ENCODE peak calls at places on chromosome 13, in six cellular contexts. J is HCT116; K is ascending aorta; M is naive thymus-derived CD4-positive, alpha-beta T cell; S is thoracic aorta; I is psoas muscle. N is an unnamed sample. For H3K36me3 and H3K9me3, the result is how much of the 10 kb centered on the place peaks cover.

GRCh38 chr13:34805347-34805746 is 136.7 kb upstream of the NBEA start:
- DNase-seq in K (no peak), S (no peak), J (no peak), I (no peak), M (no peak), N (no peak)

GRCh38 chr13:61960981-61961380 is 545.3 kb upstream of the PCDH20 start:
- DNase-seq in M (no peak), I (no peak), K (no peak), J (no peak), S (no peak), N (no peak)

GRCh38 chr13:109764045-109764444 is 22.3 kb downstream of the IRS2 start:
- DNase-seq in I (no peak), M (no peak), S (no peak), J (no peak), K (no peak), N (peak)

GRCh38 chr13:21079761-21080730 is 18.7 kb upstream of the LATS2 start:
- DNase-seq in S (no peak), J (no peak), K (no peak), M (no peak), I (no peak), N (peak)

GRCh38 chr13:88754141-88754540 is 1083.0 kb downstream of the SLITRK5 start:
- DNase-seq in M (no peak), I (no peak), J (no peak), K (no peak), S (no peak), N (no peak)

GRCh38 chr13:45184693-45185092 is 16.2 kb downstream of the KCTD4 start:
- DNase-seq in J (no peak), S (no peak), I (no peak), M (no peak), K (no peak), N (no peak)

GRCh38 chr13:92948034-92948433 is 278.6 kb upstream of the GPC6 start:
- DNase-seq in M (no peak), J (no peak), S (no peak), K (no peak), I (no peak), N (no peak)

GRCh38 chr13:36918246-36919060 is 1.6 kb downstream of the SMAD9 start:
- DNase-seq in M (no peak), K (no peak), J (no peak), I (no peak), S (no peak), N (no peak)

GRCh38 chr13:44969858-44970484 is 19.3 kb downstream of the NUFIP1 start:
- DNase-seq in K (no peak), I (no peak), S (no peak), M (peak), J (peak), N (no peak)

GRCh38 chr13:51729853-51730553 is 74.0 kb downstream of the DHRS12 start:
- DNase-seq in I (peak), S (peak), M (no peak), J (no peak), K (peak), N (peak)

GRCh38 chr13:27770809-27771208 is 21.5 kb upstream of the GSX1 start:
- DNase-seq in J (peak), M (no peak), I (no peak), K (no peak), S (no peak), N (no peak)

GRCh38 chr13:22014469-22014868 is 343.6 kb downstream of the FGF9 start:
- DNase-seq in J (no peak), M (no peak), S (no peak), K (no peak), I (no peak), N (no peak)

GRCh38 chr13:28611654-28612131 is 47.2 kb upstream of the POMP start:
- DNase-seq in J (no peak), K (no peak), I (no peak), M (peak), S (no peak), N (no peak)

GRCh38 chr13:41547253-41548000 is 90.1 kb downstream of the RGCC start:
- DNase-seq in S (no peak), J (no peak), K (no peak), M (no peak), I (peak), N (no peak)

GRCh38 chr13:103810026-103810425 is 743.8 kb upstream of the SLC10A2 start:
- DNase-seq in K (no peak), J (no peak), M (no peak), I (no peak), S (no peak), N (no peak)

GRCh38 chr13:65112123-65113075 is 2117.7 kb downstream of the PCDH9 start:
- DNase-seq in S (no peak), K (no peak), M (no peak), J (no peak), I (no peak), N (no peak)

GRCh38 chr13:101512650-101513049 is 60.2 kb downstream of the ITGBL1 start:
- DNase-seq in K (no peak), S (no peak), M (no peak), I (no peak), J (no peak), N (no peak)

GRCh38 chr13:39317284-39317683 is 279.0 kb downstream of the NHLRC3 start:
- DNase-seq in I (peak), S (no peak), J (no peak), M (no peak), K (no peak), N (no peak)

GRCh38 chr13:20968745-20969144 is 66.2 kb upstream of the XPO4 start:
- DNase-seq in J (no peak), I (no peak), M (no peak), K (no peak), S (no peak), N (no peak)

GRCh38 chr13:73984949-73985691 is 149.1 kb downstream of the KLF12 start:
- DNase-seq in K (no peak), I (no peak), S (no peak), M (peak), J (no peak), N (no peak)

GRCh38 chr13:37473035-37473434 is 125.5 kb downstream of the POSTN start:
- DNase-seq in K (no peak), S (no peak), M (no peak), I (no peak), J (no peak), N (no peak)

GRCh38 chr13:40613192-40613818 is 53.1 kb downstream of the FOXO1 start:
- DNase-seq in S (no peak), I (no peak), K (no peak), J (no peak), M (peak), N (no peak)

GRCh38 chr13:76972430-76972829 is 19.5 kb upstream of the CLN5 start:
- DNase-seq in K (no peak), J (no peak), S (no peak), M (no peak), I (no peak), N (no peak)
- H3K4me3 ChIP-seq in K (no peak), J (no peak), S (no peak), M (no peak), I (no peak), N (no peak)

DNA sequence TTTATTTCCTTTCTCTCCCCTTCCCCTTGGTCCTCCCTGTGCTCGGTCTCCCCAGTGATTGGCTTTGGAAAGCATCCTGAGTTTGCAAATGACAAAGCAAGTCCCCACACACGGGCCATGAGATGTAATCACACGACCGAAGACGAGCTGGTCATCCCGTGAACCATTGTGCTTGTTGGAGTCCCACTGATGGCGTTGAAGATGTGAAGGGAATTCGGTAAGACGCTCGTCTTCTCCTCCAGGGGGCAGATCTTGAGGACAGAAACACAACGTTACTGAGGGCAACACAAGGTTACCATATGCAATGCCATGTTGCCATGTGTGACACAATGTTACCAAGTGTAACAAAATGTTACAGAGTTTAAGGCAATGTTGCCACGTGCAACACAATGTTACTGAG is 42.0 kb upstream of the SLC15A1 start:
- DNase-seq in M (no peak), I (no peak), S (no peak), J (no peak), K (no peak), N (no peak)
- H3K36me3 ChIP-seq in M (under half), I (under half), S (under half), J (under half), K (under half), N (under half)

GRCh38 chr13:48070942-48071341 is 24.0 kb downstream of the MED4 start:
- DNase-seq in I (no peak), M (no peak), J (no peak), K (no peak), S (no peak), N (no peak)

GRCh38 chr13:48072787-48073186 is 22.1 kb downstream of the MED4 start:
- DNase-seq in S (no peak), M (no peak), K (no peak), J (no peak), I (no peak), N (no peak)

GRCh38 chr13:48074006-48074405 is 20.9 kb downstream of the MED4 start:
- DNase-seq in K (no peak), S (no peak), J (no peak), I (no peak), M (no peak), N (no peak)

GRCh38 chr13:48069573-48069972 is 25.3 kb downstream of the MED4 start:
- DNase-seq in I (no peak), J (no peak), S (no peak), K (no peak), M (no peak), N (no peak)

DNA sequence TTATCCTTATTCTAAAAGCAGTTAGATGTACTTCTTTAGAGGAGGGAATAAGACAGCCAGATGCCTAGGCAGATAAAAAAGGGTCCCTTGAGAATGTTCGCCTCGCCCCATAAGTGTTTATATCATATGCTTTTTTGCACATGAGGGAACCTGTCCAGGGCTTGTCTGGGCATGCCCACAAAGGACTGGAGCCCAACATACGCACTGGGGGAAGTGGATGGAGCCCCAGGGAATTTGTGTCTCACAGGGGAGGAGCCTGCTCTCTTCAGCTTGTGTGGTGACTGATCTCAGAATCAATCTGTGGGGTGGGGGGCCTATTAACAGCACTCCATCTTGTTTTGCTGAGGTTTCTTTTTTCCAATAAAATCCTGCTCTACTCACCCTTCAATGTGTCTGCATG is 22.6 kb downstream of the MED4 start:
- DNase-seq in J (no peak), I (no peak), M (no peak), K (no peak), S (no peak), N (no peak)
- H3K9me3 ChIP-seq in J (under half), I (under half), M (under half), K (under half), S (under half), N (under half)

GRCh38 chr13:50707533-50708096 is 135.9 kb downstream of the DLEU7 start:
- DNase-seq in M (no peak), S (no peak), I (no peak), J (no peak), K (no peak), N (no peak)
- H3K4me3 ChIP-seq in M (no peak), S (no peak), I (no peak), J (no peak), K (no peak), N (no peak)

GRCh38 chr13:111282425-111282824 is 38.0 kb upstream of the TEX29 start:
- DNase-seq in I (no peak), M (no peak), K (no peak), J (no peak), S (no peak), N (no peak)
- H3K36me3 ChIP-seq in I (under half), M (under half), K (half or more), J (under half), S (under half), N (half or more)

GRCh38 chr13:19159181-19159580 is 22.4 kb downstream of the TUBA3C start:
- DNase-seq in K (no peak), J (no peak), I (no peak), S (no peak), M (no peak), N (no peak)

GRCh38 chr13:19157461-19157860 is 24.2 kb downstream of the TUBA3C start:
- DNase-seq in J (no peak), S (no peak), M (no peak), I (no peak), K (no peak), N (no peak)

GRCh38 chr13:19156013-19156825 is 25.4 kb downstream of the TUBA3C start:
- DNase-seq in S (no peak), M (no peak), K (no peak), I (no peak), J (no peak), N (no peak)

GRCh38 chr13:19158526-19158925 is 23.1 kb downstream of the TUBA3C start:
- DNase-seq in K (no peak), M (no peak), S (no peak), I (no peak), J (no peak), N (no peak)

GRCh38 chr13:19158006-19158405 is 23.6 kb downstream of the TUBA3C start:
- DNase-seq in S (no peak), J (no peak), K (no peak), M (no peak), I (no peak), N (no peak)
- H3K9me3 ChIP-seq in S (under half), J (under half), K (under half), M (under half), I (under half), N (under half)

GRCh38 chr13:113813749-113814434 is 50.0 kb downstream of the GAS6 start:
- DNase-seq in M (no peak), J (no peak), S (no peak), I (no peak), K (no peak), N (peak)
- H3K4me3 ChIP-seq in M (no peak), J (no peak), S (peak), I (no peak), K (no peak), N (no peak)

DNA sequence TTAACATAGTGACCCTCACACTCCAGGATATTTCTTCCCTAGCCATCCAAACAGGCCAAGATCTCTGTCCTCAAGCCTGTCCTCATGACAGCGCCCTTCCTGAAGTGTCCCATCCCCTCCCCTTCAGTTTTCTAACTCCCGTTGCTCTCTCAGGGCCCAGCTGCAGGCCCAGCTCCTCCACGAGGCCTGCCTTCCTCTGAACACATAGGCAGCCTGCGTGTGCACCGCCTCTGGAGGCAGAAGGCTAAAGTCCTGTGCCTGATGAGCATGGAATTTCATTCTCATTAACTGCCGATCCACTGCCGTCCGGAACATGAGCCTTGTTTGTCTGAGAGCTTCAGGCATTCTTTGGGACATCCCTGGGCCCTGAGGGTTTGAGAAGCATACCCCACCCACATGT is 306.4 kb downstream of the DCLK1 start:
- DNase-seq in M (no peak), J (no peak), S (no peak), I (no peak), K (no peak), N (no peak)
- H3K36me3 ChIP-seq in M (under half), J (under half), S (under half), I (under half), K (under half), N (under half)

DNA sequence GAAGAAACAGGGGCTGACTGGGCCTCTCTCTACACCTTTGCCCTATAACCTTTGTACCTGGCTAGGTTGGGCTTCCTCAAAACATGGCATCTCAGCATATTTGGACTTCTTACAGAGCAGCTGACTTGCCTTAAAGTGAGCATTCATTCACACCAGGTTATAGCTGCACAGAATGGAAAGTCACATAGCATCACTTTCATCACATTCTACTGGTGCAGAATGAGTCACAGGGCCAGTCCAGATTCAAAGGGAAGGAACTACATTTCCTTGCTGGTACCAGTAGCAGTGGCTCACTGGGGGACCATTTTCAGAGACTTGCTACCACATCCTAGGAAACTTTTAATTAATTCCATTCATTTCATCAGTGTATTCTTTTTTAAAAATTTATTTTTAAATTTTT is 20.3 kb upstream of the TPTE2 start:
- DNase-seq in S (no peak), I (no peak), J (no peak), K (no peak), M (no peak), N (no peak)
- H3K9me3 ChIP-seq in S (under half), I (under half), J (under half), K (under half), M (under half), N (under half)

N was measured in SJSA1.